ENCODE peak calls at places on chromosomes 7 and 10, in four cellular contexts. One of them, this sample, is unnamed.

GRCh38 chr7:24227603-24228359 is 56.2 kb upstream of the NPY start:
- DNase-seq in GM12891: no peak
- DNase-seq in HepG2: no peak
- DNase-seq in GM12878: peak
- DNase-seq in this sample: peak

GRCh38 chr10:118034755-118035154 is 12.0 kb downstream of the RAB11FIP2 start:
- DNase-seq in GM12891: no peak
- DNase-seq in GM12878: no peak
- DNase-seq in HepG2: no peak
- DNase-seq in this sample: no peak

GRCh38 chr10:99429521-99430095 is 816 bp downstream of the GOT1 start:
- DNase-seq in HepG2: no peak
- DNase-seq in GM12891: no peak
- DNase-seq in GM12878: no peak
- DNase-seq in this sample: no peak

GRCh38 chr10:117240730-117241529 is at the start of gene SLC18A2:
- DNase-seq in GM12878: no peak
- DNase-seq in GM12891: no peak
- DNase-seq in HepG2: no peak
- DNase-seq in this sample: no peak

GRCh38 chr7:101163281-101164070 is 1.9 kb downstream of the VGF start:
- DNase-seq in GM12878: no peak
- DNase-seq in HepG2: no peak
- DNase-seq in GM12891: no peak
- DNase-seq in this sample: no peak

GRCh38 chr10:7506571-7506970 is 95.7 kb upstream of the SFMBT2 start:
- DNase-seq in GM12878: no peak
- DNase-seq in HepG2: no peak
- DNase-seq in GM12891: no peak
- DNase-seq in this sample: no peak

GRCh38 chr10:28569506-28570159 is 36.7 kb downstream of the WAC start:
- DNase-seq in HepG2: peak
- DNase-seq in GM12891: no peak
- DNase-seq in GM12878: no peak
- DNase-seq in this sample: no peak

GRCh38 chr7:124840435-124840834 is 74.8 kb upstream of the GPR37 start:
- DNase-seq in HepG2: peak
- DNase-seq in GM12878: no peak
- DNase-seq in GM12891: no peak
- DNase-seq in this sample: no peak

GRCh38 chr10:43123361-43124093 is 14.7 kb upstream of the CSGALNACT2 start:
- DNase-seq in GM12891: no peak
- DNase-seq in HepG2: no peak
- DNase-seq in GM12878: no peak
- DNase-seq in this sample: no peak

GRCh38 chr7:129014501-129015101 is 40.3 kb downstream of the TNPO3 start:
- DNase-seq in GM12891: no peak
- DNase-seq in GM12878: no peak
- DNase-seq in HepG2: no peak
- DNase-seq in this sample: no peak

GRCh38 chr7:135716677-135717238 is 11.2 kb downstream of the SLC13A4 start:
- DNase-seq in HepG2: no peak
- DNase-seq in GM12878: no peak
- DNase-seq in GM12891: no peak
- DNase-seq in this sample: no peak

GRCh38 chr7:107035446-107035845 is 9.1 kb upstream of the PRKAR2B start:
- DNase-seq in GM12878: no peak
- DNase-seq in GM12891: no peak
- DNase-seq in HepG2: no peak
- DNase-seq in this sample: no peak

GRCh38 chr10:18710201-18710653 is 51.0 kb downstream of the ARL5B start:
- DNase-seq in GM12878: no peak
- DNase-seq in HepG2: no peak
- DNase-seq in GM12891: no peak
- DNase-seq in this sample: no peak

GRCh38 chr7:30390872-30391646 is 87.5 kb downstream of the NOD1 start:
- DNase-seq in HepG2: no peak
- DNase-seq in GM12891: no peak
- DNase-seq in GM12878: no peak
- DNase-seq in this sample: no peak

GRCh38 chr10:15182541-15183207 is 14.2 kb upstream of the NMT2 start:
- DNase-seq in GM12891: no peak
- DNase-seq in HepG2: no peak
- DNase-seq in GM12878: no peak
- DNase-seq in this sample: no peak

GRCh38 chr10:58299580-58299979 is 30.6 kb downstream of the CISD1 start:
- DNase-seq in HepG2: peak
- DNase-seq in GM12878: no peak
- DNase-seq in GM12891: peak
- DNase-seq in this sample: peak

GRCh38 chr10:2619927-2620326 is 447.4 kb upstream of the PFKP start:
- DNase-seq in GM12891: no peak
- DNase-seq in HepG2: no peak
- DNase-seq in GM12878: no peak
- DNase-seq in this sample: no peak

GRCh38 chr10:71632200-71632820 is 87.3 kb downstream of the C10orf105 start:
- DNase-seq in GM12891: no peak
- DNase-seq in HepG2: no peak
- DNase-seq in GM12878: no peak
- DNase-seq in this sample: no peak

GRCh38 chr10:21464134-21464533 is 61.3 kb downstream of the SKIDA1 start:
- DNase-seq in GM12891: no peak
- DNase-seq in HepG2: no peak
- DNase-seq in GM12878: no peak
- DNase-seq in this sample: no peak

GRCh38 chr7:69599879-69600764 is 1.8 kb downstream of the AUTS2 start:
- DNase-seq in GM12891: no peak
- DNase-seq in HepG2: no peak
- DNase-seq in GM12878: no peak
- DNase-seq in this sample: no peak

GRCh38 chr10:113425596-113425995 is 127.3 kb upstream of the HABP2 start:
- DNase-seq in GM12891: no peak
- DNase-seq in HepG2: no peak
- DNase-seq in GM12878: no peak
- DNase-seq in this sample: no peak

GRCh38 chr10:70850097-70850496 is 34.3 kb downstream of the SGPL1 start:
- DNase-seq in HepG2: no peak
- DNase-seq in GM12891: no peak
- DNase-seq in GM12878: no peak
- DNase-seq in this sample: no peak

GRCh38 chr10:120511165-120511564 is 54.1 kb downstream of the PLPP4 start:
- DNase-seq in HepG2: no peak
- DNase-seq in GM12878: no peak
- DNase-seq in GM12891: no peak
- DNase-seq in this sample: no peak

GRCh38 chr7:157018997-157019591 is 8.6 kb upstream of the MNX1 start:
- DNase-seq in GM12891: no peak
- DNase-seq in HepG2: no peak
- DNase-seq in GM12878: no peak
- DNase-seq in this sample: no peak

GRCh38 chr10:99620713-99621453 is 644 bp upstream of the SLC25A28 start:
- DNase-seq in GM12891: peak
- DNase-seq in GM12878: peak
- DNase-seq in HepG2: peak
- DNase-seq in this sample: peak

GRCh38 chr7:157897686-157898085 is 560.9 kb downstream of the DNAJB6 start:
- DNase-seq in GM12891: no peak
- DNase-seq in HepG2: no peak
- DNase-seq in GM12878: no peak
- DNase-seq in this sample: no peak

GRCh38 chr7:43004076-43004475 is 71.9 kb downstream of the MRPL32 start:
- DNase-seq in GM12878: no peak
- DNase-seq in GM12891: no peak
- DNase-seq in HepG2: no peak
- DNase-seq in this sample: no peak

GRCh38 chr7:50826371-50827172 is 43.9 kb upstream of the GRB10 start:
- DNase-seq in GM12891: no peak
- DNase-seq in HepG2: peak
- DNase-seq in GM12878: no peak
- DNase-seq in this sample: no peak

GRCh38 chr7:92988051-92988450 is 129.7 kb downstream of the SAMD9 start:
- DNase-seq in HepG2: peak
- DNase-seq in GM12878: no peak
- DNase-seq in GM12891: no peak
- DNase-seq in this sample: no peak

GRCh38 chr10:71161429-71161828 is 50.9 kb upstream of the UNC5B start:
- DNase-seq in GM12878: no peak
- DNase-seq in GM12891: no peak
- DNase-seq in HepG2: no peak
- DNase-seq in this sample: no peak

GRCh38 chr10:34494012-34494411 is 321.1 kb downstream of the PARD3 start:
- DNase-seq in GM12891: no peak
- DNase-seq in GM12878: no peak
- DNase-seq in HepG2: no peak
- DNase-seq in this sample: no peak

GRCh38 chr10:75977146-75977545 is 545.7 kb downstream of the LRMDA start:
- DNase-seq in GM12891: no peak
- DNase-seq in GM12878: no peak
- DNase-seq in HepG2: no peak
- DNase-seq in this sample: no peak

GRCh38 chr10:97920865-97921264 is 71.2 kb downstream of the GOLGA7B start:
- DNase-seq in HepG2: no peak
- DNase-seq in GM12878: no peak
- DNase-seq in GM12891: no peak
- DNase-seq in this sample: no peak

GRCh38 chr10:127996586-127996985 is 89.7 kb downstream of the PTPRE start:
- DNase-seq in HepG2: no peak
- DNase-seq in GM12878: no peak
- DNase-seq in GM12891: no peak
- DNase-seq in this sample: no peak

GRCh38 chr10:20768849-20769248 is 128.3 kb downstream of the NEBL start:
- DNase-seq in GM12878: no peak
- DNase-seq in GM12891: no peak
- DNase-seq in HepG2: no peak
- DNase-seq in this sample: no peak

DNA sequence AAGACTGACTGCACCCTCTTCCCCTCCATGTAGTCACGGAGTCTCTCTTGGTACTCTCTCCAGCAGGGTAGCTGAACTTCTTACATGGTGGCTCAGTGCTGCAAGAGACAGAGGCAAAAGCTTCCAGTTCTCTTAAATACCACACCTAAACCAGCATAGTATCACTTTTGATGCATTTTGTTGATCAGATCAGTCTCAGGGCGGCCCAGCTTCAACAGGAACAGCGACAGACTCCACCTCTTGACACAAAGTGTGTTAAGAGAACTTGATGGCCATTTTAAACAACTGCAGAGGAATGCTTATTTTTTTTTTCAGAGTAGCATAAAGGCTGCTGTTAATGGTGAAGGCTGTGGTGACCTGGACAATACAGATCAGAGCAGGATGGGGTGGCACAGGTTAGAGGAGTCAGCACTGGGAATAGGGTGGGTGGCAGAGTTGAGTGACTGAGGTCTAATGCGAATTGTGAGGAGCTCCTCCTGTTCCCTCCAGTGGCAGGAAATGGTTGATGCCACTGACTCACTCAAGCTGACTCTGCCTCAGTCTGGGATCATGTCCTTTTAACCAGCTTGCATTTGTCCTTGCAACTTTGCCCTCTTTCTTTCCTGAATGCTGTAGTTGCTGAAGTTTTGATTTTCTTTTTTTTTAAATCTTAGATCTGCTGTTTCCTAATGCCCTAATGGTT is 17.3 kb downstream of the MGAM start:
- DNase-seq in GM12878: no peak
- DNase-seq in HepG2: no peak
- DNase-seq in GM12891: no peak
- DNase-seq in this sample: no peak
- TF ChIP-seq TAF1 in GM12878: no peak
- TF ChIP-seq TAF1 in HepG2: no peak
- TF ChIP-seq TAF1 in GM12891: no peak
- TF ChIP-seq TAF1 in this sample: no peak

GRCh38 chr10:86708783-86709778 is 40.8 kb downstream of the LDB3 start:
- DNase-seq in GM12878: no peak
- DNase-seq in GM12891: no peak
- DNase-seq in HepG2: no peak
- DNase-seq in this sample: no peak

GRCh38 chr10:86710987-86711236 is 42.6 kb downstream of the LDB3 start:
- DNase-seq in HepG2: no peak
- DNase-seq in GM12878: no peak
- DNase-seq in GM12891: no peak
- DNase-seq in this sample: no peak

GRCh38 chr10:86711957-86712708 is 43.8 kb downstream of the LDB3 start:
- DNase-seq in GM12891: peak
- DNase-seq in GM12878: peak
- DNase-seq in HepG2: no peak
- DNase-seq in this sample: peak

GRCh38 chr10:86709786-86710185 is 41.5 kb downstream of the LDB3 start:
- DNase-seq in HepG2: no peak
- DNase-seq in GM12878: no peak
- DNase-seq in GM12891: no peak
- DNase-seq in this sample: no peak

GRCh38 chr10:86711237-86711956 is 43.1 kb downstream of the LDB3 start:
- DNase-seq in GM12891: peak
- DNase-seq in HepG2: peak
- DNase-seq in GM12878: peak
- DNase-seq in this sample: peak
- TF ChIP-seq POLR2A in GM12891: peak
- TF ChIP-seq POLR2A in HepG2: peak
- TF ChIP-seq POLR2A in GM12878: peak
- TF ChIP-seq POLR2A in this sample: peak

GRCh38 chr10:69404786-69405185 is 11.9 kb downstream of the TACR2 start:
- DNase-seq in GM12891: no peak
- DNase-seq in HepG2: no peak
- DNase-seq in GM12878: no peak
- DNase-seq in this sample: no peak
- TF ChIP-seq POLR2AphosphoS5 in GM12891: no peak
- TF ChIP-seq POLR2AphosphoS5 in HepG2: no peak
- TF ChIP-seq POLR2AphosphoS5 in GM12878: no peak
- TF ChIP-seq POLR2AphosphoS5 in this sample: no peak

GRCh38 chr7:98338441-98338840 is 57.0 kb downstream of the BRI3 start:
- DNase-seq in GM12891: no peak
- DNase-seq in HepG2: no peak
- DNase-seq in GM12878: no peak
- DNase-seq in this sample: no peak

GRCh38 chr7:98335411-98335977 is 54.0 kb downstream of the BRI3 start:
- DNase-seq in HepG2: no peak
- DNase-seq in GM12891: no peak
- DNase-seq in GM12878: no peak
- DNase-seq in this sample: no peak

GRCh38 chr7:98339043-98339442 is 57.6 kb downstream of the BRI3 start:
- DNase-seq in GM12891: no peak
- DNase-seq in GM12878: no peak
- DNase-seq in HepG2: no peak
- DNase-seq in this sample: no peak

GRCh38 chr7:98346515-98347069 is 54.3 kb downstream of the BAIAP2L1 start:
- DNase-seq in GM12891: no peak
- DNase-seq in HepG2: no peak
- DNase-seq in GM12878: no peak
- DNase-seq in this sample: no peak

DNA sequence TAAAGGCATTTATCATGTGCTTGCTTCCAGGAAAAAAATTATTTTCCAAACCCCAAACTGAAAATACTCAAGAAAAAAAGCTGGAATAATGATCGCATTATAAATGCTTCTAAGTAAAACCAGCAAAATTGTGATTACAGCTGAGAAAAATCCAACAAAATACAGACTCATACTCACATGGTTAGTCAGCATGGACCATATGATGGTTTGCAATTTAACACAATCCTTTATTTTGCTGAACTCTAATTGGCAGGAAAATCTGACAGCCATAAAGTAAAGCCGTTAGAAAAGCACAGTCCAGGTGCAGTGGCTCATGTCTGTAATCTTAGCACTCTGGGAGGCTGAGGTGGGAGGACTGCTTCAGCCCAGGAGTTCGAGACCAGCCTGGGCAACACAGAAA is 59.6 kb downstream of the BRI3 start:
- DNase-seq in HepG2: no peak
- DNase-seq in GM12891: no peak
- DNase-seq in GM12878: no peak
- DNase-seq in this sample: no peak
- TF ChIP-seq TAF1 in HepG2: no peak
- TF ChIP-seq TAF1 in GM12891: no peak
- TF ChIP-seq TAF1 in GM12878: no peak
- TF ChIP-seq TAF1 in this sample: no peak

This sample was measured in GM12892.